ENCODE peak calls at places on chromosome 21, in six cellular contexts. H is pancreas; X is amniotic stem cell; L is cardiac muscle cell; D is activated effector memory CD4-positive, alpha-beta T cell treated with anti-CD3 and anti-CD28 coated beads, Interleukin-2, amount 50 U/mL, for 16 hours; B is activated naive CD8-positive, alpha-beta T cell treated with anti-CD3 and anti-CD28 coated beads for 36 hours. K is an unnamed sample.

GRCh38 chr21:37921091-37921490 is 4.8 kb upstream of the KCNJ6 start:
- DNase-seq in H (no peak), X (no peak), L (peak), D (no peak), B (no peak), K (no peak)

GRCh38 chr21:29805110-29805509 is 134.7 kb downstream of the GRIK1 start:
- DNase-seq in H (no peak), X (no peak), L (no peak), D (no peak), B (no peak), K (no peak)

GRCh38 chr21:32515869-32516268 is 69.5 kb downstream of the TCP10L start:
- DNase-seq in H (no peak), X (no peak), L (peak), D (no peak), B (no peak), K (no peak)

GRCh38 chr21:36783612-36784383 is 84.9 kb downstream of the SIM2 start:
- DNase-seq in H (no peak), X (peak), L (peak), D (no peak), B (no peak), K (no peak)

GRCh38 chr21:33491373-33492102 is at the start of gene DNAJC28:
- DNase-seq in H (peak), X (peak), L (peak), D (peak), B (peak), K (peak)

GRCh38 chr21:45818904-45819285 is 162.7 kb upstream of the COL6A1 start:
- DNase-seq in H (no peak), X (no peak), L (peak), D (peak), B (peak), K (no peak)

GRCh38 chr21:28138272-28138671 is 854.4 kb downstream of the LTN1 start:
- DNase-seq in H (no peak), X (no peak), L (no peak), D (no peak), B (no peak), K (no peak)

GRCh38 chr21:39891111-39891510 is 23.9 kb downstream of the PCP4 start:
- DNase-seq in H (no peak), X (no peak), L (no peak), D (no peak), B (no peak), K (no peak)

GRCh38 chr21:46098303-46099141 is 610 bp downstream of the COL6A2 start:
- DNase-seq in H (peak), X (no peak), L (peak), D (peak), B (peak), K (peak)

GRCh38 chr21:41669533-41669830 is 97.4 kb downstream of the RIPK4 start:
- DNase-seq in H (no peak), X (no peak), L (no peak), D (no peak), B (no peak), K (peak)

GRCh38 chr21:32329331-32329730 is 30.7 kb downstream of the MRAP start:
- DNase-seq in H (no peak), X (no peak), L (peak), D (peak), B (no peak), K (peak)

GRCh38 chr21:16305686-16306085 is 575.9 kb downstream of the USP25 start:
- DNase-seq in H (no peak), X (no peak), L (peak), D (no peak), B (no peak), K (no peak)

GRCh38 chr21:14527690-14528652 is 18.1 kb downstream of the SAMSN1 start:
- DNase-seq in H (no peak), X (no peak), L (no peak), D (no peak), B (no peak), K (no peak)

GRCh38 chr21:28294046-28294445 is 698.6 kb downstream of the LTN1 start:
- DNase-seq in H (no peak), X (peak), L (peak), D (no peak), B (no peak), K (no peak)